ENCODE peak calls at places on chromosome 14, in eight cellular contexts. P is germinal center, O is neural progenitor cell, Q is T follicular helper cell, N is HFFc6, M is ovary, C is stromal cell of bone marrow, W is iris pigment epithelial cell. D is an unnamed sample.

GRCh38 chr14:103267226-103267625 is 66.8 kb upstream of the EIF5 start:
- DNase-seq in P (no peak), O (no peak), Q (no peak), N (no peak), M (no peak), C (no peak), W (no peak), D (no peak)

GRCh38 chr14:69886843-69887242 is 7.6 kb downstream of the SMOC1 start:
- DNase-seq in P (no peak), O (no peak), Q (no peak), N (no peak), M (no peak), C (peak; percentile 41), W (peak; percentile 91), D (no peak)

GRCh38 chr14:64220056-64220455 is 74.1 kb downstream of the ESR2 start:
- DNase-seq in P (no peak), O (no peak), Q (no peak), N (no peak), M (no peak), C (no peak), W (no peak), D (no peak)

GRCh38 chr14:87066221-87066817 is 926.7 kb downstream of the GALC start:
- DNase-seq in P (no peak), O (no peak), Q (no peak), N (no peak), M (no peak), C (no peak), W (no peak), D (no peak)

GRCh38 chr14:67444395-67444794 is 32.4 kb upstream of the PLEK2 start:
- DNase-seq in P (no peak), O (no peak), Q (no peak), N (no peak), M (no peak), C (no peak), W (no peak), D (no peak)

GRCh38 chr14:22039938-22040780 is 366.5 kb upstream of the OR4E1 start:
- DNase-seq in P (peak; percentile 45), O (no peak), Q (peak; percentile 19), N (no peak), M (no peak), C (no peak), W (no peak), D (no peak)

GRCh38 chr14:67392728-67393314 is 19.1 kb downstream of the PLEK2 start:
- DNase-seq in P (no peak), O (no peak), Q (no peak), N (no peak), M (no peak), C (no peak), W (no peak), D (no peak)

GRCh38 chr14:95008445-95009217 is 148.7 kb downstream of the DICER1 start:
- DNase-seq in P (no peak), O (no peak), Q (no peak), N (no peak), M (no peak), C (no peak), W (no peak), D (no peak)

GRCh38 chr14:51865953-51866747 is 5.7 kb downstream of the GNG2 start:
- DNase-seq in P (no peak), O (no peak), Q (no peak), N (no peak), M (no peak), C (no peak), W (no peak), D (no peak)

D was measured in GM13976.